ENCODE peak calls at places on chromosomes 11 and 22, in six cellular contexts. One of them, this sample, is unnamed.

GRCh38 chr11:73693877-73694525 is 47.6 kb downstream of the PLEKHB1 start:
- DNase-seq in BJ: no peak
- DNase-seq in tibial artery: no peak
- DNase-seq in cardiac fibroblast: no peak
- DNase-seq in endothelial cell: no peak
- DNase-seq in fibroblast of lung: no peak
- DNase-seq in this sample: no peak

GRCh38 chr22:40534379-40535188 is 101.9 kb downstream of the MRTFA start:
- DNase-seq in BJ: no peak
- DNase-seq in tibial artery: no peak
- DNase-seq in cardiac fibroblast: peak
- DNase-seq in endothelial cell: no peak
- DNase-seq in fibroblast of lung: peak
- DNase-seq in this sample: peak

GRCh38 chr11:85307381-85307780 is 319.8 kb downstream of the DLG2 start:
- DNase-seq in BJ: no peak
- DNase-seq in tibial artery: no peak
- DNase-seq in cardiac fibroblast: no peak
- DNase-seq in endothelial cell: no peak
- DNase-seq in fibroblast of lung: peak
- DNase-seq in this sample: no peak

GRCh38 chr22:23431337-23432072 is 148.6 kb downstream of the IGLL1 start:
- DNase-seq in BJ: no peak
- DNase-seq in tibial artery: no peak
- DNase-seq in cardiac fibroblast: no peak
- DNase-seq in endothelial cell: no peak
- DNase-seq in fibroblast of lung: no peak
- DNase-seq in this sample: peak

GRCh38 chr11:128476729-128477128 is 110.6 kb downstream of the ETS1 start:
- DNase-seq in BJ: no peak
- DNase-seq in tibial artery: no peak
- DNase-seq in cardiac fibroblast: no peak
- DNase-seq in endothelial cell: no peak
- DNase-seq in fibroblast of lung: peak
- DNase-seq in this sample: peak

GRCh38 chr11:44556735-44557409 is 8.6 kb upstream of the CD82 start:
- DNase-seq in BJ: no peak
- DNase-seq in tibial artery: peak
- DNase-seq in cardiac fibroblast: peak
- DNase-seq in endothelial cell: peak
- DNase-seq in fibroblast of lung: peak
- DNase-seq in this sample: peak

GRCh38 chr22:29559853-29560252 is 6.3 kb upstream of the THOC5 start:
- DNase-seq in BJ: no peak
- DNase-seq in tibial artery: no peak
- DNase-seq in cardiac fibroblast: no peak
- DNase-seq in endothelial cell: no peak
- DNase-seq in fibroblast of lung: no peak
- DNase-seq in this sample: no peak

GRCh38 chr11:43998308-43998707 is 49.5 kb upstream of the ACCSL start:
- DNase-seq in BJ: no peak
- DNase-seq in tibial artery: peak
- DNase-seq in cardiac fibroblast: no peak
- DNase-seq in endothelial cell: no peak
- DNase-seq in fibroblast of lung: no peak
- DNase-seq in this sample: no peak

GRCh38 chr11:19714387-19715363 is 2.0 kb downstream of the NAV2 start:
- DNase-seq in BJ: peak
- DNase-seq in tibial artery: peak
- DNase-seq in cardiac fibroblast: peak
- DNase-seq in endothelial cell: no peak
- DNase-seq in fibroblast of lung: peak
- DNase-seq in this sample: peak

GRCh38 chr22:39090426-39091064 is 6.5 kb upstream of the APOBEC3H start:
- DNase-seq in BJ: no peak
- DNase-seq in tibial artery: no peak
- DNase-seq in cardiac fibroblast: no peak
- DNase-seq in endothelial cell: no peak
- DNase-seq in fibroblast of lung: no peak
- DNase-seq in this sample: no peak

GRCh38 chr11:57425565-57426438 is 1.1 kb downstream of the SLC43A3 start:
- DNase-seq in BJ: no peak
- DNase-seq in tibial artery: peak
- DNase-seq in cardiac fibroblast: peak
- DNase-seq in endothelial cell: no peak
- DNase-seq in fibroblast of lung: peak
- DNase-seq in this sample: no peak

GRCh38 chr22:46117206-46118199 is 32.8 kb upstream of the PPARA start:
- DNase-seq in BJ: no peak
- DNase-seq in tibial artery: no peak
- DNase-seq in cardiac fibroblast: peak
- DNase-seq in endothelial cell: no peak
- DNase-seq in fibroblast of lung: no peak
- DNase-seq in this sample: no peak

GRCh38 chr11:71080239-71081097 is 171.9 kb downstream of the SHANK2 start:
- DNase-seq in BJ: no peak
- DNase-seq in tibial artery: no peak
- DNase-seq in cardiac fibroblast: peak
- DNase-seq in endothelial cell: peak
- DNase-seq in fibroblast of lung: peak
- DNase-seq in this sample: peak

GRCh38 chr11:73189315-73189714 is 28.8 kb upstream of the P2RY2 start:
- DNase-seq in BJ: no peak
- DNase-seq in tibial artery: peak
- DNase-seq in cardiac fibroblast: no peak
- DNase-seq in endothelial cell: no peak
- DNase-seq in fibroblast of lung: no peak
- DNase-seq in this sample: no peak

GRCh38 chr11:69443968-69444364 is 37.5 kb upstream of the LINC01488 start:
- DNase-seq in BJ: no peak
- DNase-seq in tibial artery: peak
- DNase-seq in cardiac fibroblast: peak
- DNase-seq in endothelial cell: peak
- DNase-seq in fibroblast of lung: peak
- DNase-seq in this sample: peak

GRCh38 chr22:24450600-24450999 is 23.2 kb downstream of the ADORA2A start:
- DNase-seq in BJ: no peak
- DNase-seq in tibial artery: peak
- DNase-seq in cardiac fibroblast: no peak
- DNase-seq in endothelial cell: no peak
- DNase-seq in fibroblast of lung: no peak
- DNase-seq in this sample: no peak

GRCh38 chr22:49536571-49537131 is 291.0 kb downstream of the BRD1 start:
- DNase-seq in BJ: no peak
- DNase-seq in tibial artery: peak
- DNase-seq in cardiac fibroblast: no peak
- DNase-seq in endothelial cell: peak
- DNase-seq in fibroblast of lung: no peak
- DNase-seq in this sample: no peak

GRCh38 chr11:9396310-9396709 is 11.9 kb downstream of the IPO7 start:
- DNase-seq in BJ: no peak
- DNase-seq in tibial artery: no peak
- DNase-seq in cardiac fibroblast: no peak
- DNase-seq in endothelial cell: no peak
- DNase-seq in fibroblast of lung: peak
- DNase-seq in this sample: no peak

GRCh38 chr22:26172389-26172990 is 3.2 kb downstream of the SEZ6L start:
- DNase-seq in BJ: no peak
- DNase-seq in tibial artery: no peak
- DNase-seq in cardiac fibroblast: peak
- DNase-seq in endothelial cell: peak
- DNase-seq in fibroblast of lung: peak
- DNase-seq in this sample: peak

GRCh38 chr11:86735462-86736302 is 63.3 kb upstream of the ME3 start:
- DNase-seq in BJ: no peak
- DNase-seq in tibial artery: no peak
- DNase-seq in cardiac fibroblast: peak
- DNase-seq in endothelial cell: no peak
- DNase-seq in fibroblast of lung: peak
- DNase-seq in this sample: peak

GRCh38 chr11:133228406-133229330 is 303.6 kb downstream of the OPCML start:
- DNase-seq in BJ: no peak
- DNase-seq in tibial artery: no peak
- DNase-seq in cardiac fibroblast: no peak
- DNase-seq in endothelial cell: peak
- DNase-seq in fibroblast of lung: no peak
- DNase-seq in this sample: no peak

GRCh38 chr11:74546752-74547151 is 45.6 kb upstream of the POLD3 start:
- DNase-seq in BJ: no peak
- DNase-seq in tibial artery: no peak
- DNase-seq in cardiac fibroblast: no peak
- DNase-seq in endothelial cell: no peak
- DNase-seq in fibroblast of lung: no peak
- DNase-seq in this sample: no peak

GRCh38 chr11:5891216-5891800 is 1.7 kb upstream of the OR52E5 start:
- DNase-seq in BJ: no peak
- DNase-seq in tibial artery: no peak
- DNase-seq in cardiac fibroblast: peak
- DNase-seq in endothelial cell: no peak
- DNase-seq in fibroblast of lung: peak
- DNase-seq in this sample: peak

GRCh38 chr11:58562375-58562800 is 13.3 kb downstream of the LPXN start:
- DNase-seq in BJ: no peak
- DNase-seq in tibial artery: no peak
- DNase-seq in cardiac fibroblast: no peak
- DNase-seq in endothelial cell: no peak
- DNase-seq in fibroblast of lung: no peak
- DNase-seq in this sample: peak

GRCh38 chr11:3167143-3168119 is 2.3 kb upstream of the OSBPL5 start:
- DNase-seq in BJ: no peak
- DNase-seq in tibial artery: peak
- DNase-seq in cardiac fibroblast: no peak
- DNase-seq in endothelial cell: no peak
- DNase-seq in fibroblast of lung: no peak
- DNase-seq in this sample: no peak

GRCh38 chr11:15705886-15706285 is 591.2 kb downstream of the INSC start:
- DNase-seq in BJ: no peak
- DNase-seq in tibial artery: no peak
- DNase-seq in cardiac fibroblast: no peak
- DNase-seq in endothelial cell: no peak
- DNase-seq in fibroblast of lung: no peak
- DNase-seq in this sample: no peak

GRCh38 chr11:3824714-3825472 is 15.9 kb downstream of the RHOG start:
- DNase-seq in BJ: no peak
- DNase-seq in tibial artery: peak
- DNase-seq in cardiac fibroblast: peak
- DNase-seq in endothelial cell: peak
- DNase-seq in fibroblast of lung: peak
- DNase-seq in this sample: peak

DNA sequence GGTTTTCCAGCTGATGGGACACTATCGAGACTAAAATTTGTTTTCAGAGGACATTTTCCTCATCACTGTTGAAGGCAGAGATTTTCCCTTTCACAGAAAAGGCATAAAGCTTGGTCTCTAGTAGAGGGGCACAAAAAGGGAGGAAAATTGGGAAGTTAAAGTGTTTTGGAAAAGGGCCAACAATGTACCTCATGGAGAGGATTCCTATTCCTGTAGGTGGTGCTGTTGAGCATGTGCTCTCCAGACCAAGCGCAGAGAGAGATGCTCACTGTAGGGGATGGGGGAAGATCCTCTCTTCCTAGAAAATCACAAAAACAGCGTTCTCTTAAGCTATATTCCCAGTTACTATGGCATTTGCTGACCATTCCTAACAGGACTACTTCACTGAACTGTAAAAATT is 44.9 kb downstream of the OR4C46 start:
- DNase-seq in BJ: no peak
- DNase-seq in tibial artery: no peak
- DNase-seq in cardiac fibroblast: peak
- DNase-seq in endothelial cell: no peak
- DNase-seq in fibroblast of lung: no peak
- DNase-seq in this sample: no peak
- TF ChIP-seq CTCF in BJ: no peak
- TF ChIP-seq CTCF in tibial artery: no peak
- TF ChIP-seq CTCF in cardiac fibroblast: no peak
- TF ChIP-seq CTCF in endothelial cell: no peak
- TF ChIP-seq CTCF in fibroblast of lung: no peak
- TF ChIP-seq CTCF in this sample: peak

GRCh38 chr11:121249039-121249663 is 43.4 kb upstream of the SC5D start:
- DNase-seq in BJ: peak
- DNase-seq in tibial artery: no peak
- DNase-seq in cardiac fibroblast: peak
- DNase-seq in endothelial cell: no peak
- DNase-seq in fibroblast of lung: peak
- DNase-seq in this sample: peak
- TF ChIP-seq CTCF in BJ: peak
- TF ChIP-seq CTCF in tibial artery: peak
- TF ChIP-seq CTCF in cardiac fibroblast: peak
- TF ChIP-seq CTCF in endothelial cell: peak
- TF ChIP-seq CTCF in fibroblast of lung: peak
- TF ChIP-seq CTCF in this sample: peak

DNA sequence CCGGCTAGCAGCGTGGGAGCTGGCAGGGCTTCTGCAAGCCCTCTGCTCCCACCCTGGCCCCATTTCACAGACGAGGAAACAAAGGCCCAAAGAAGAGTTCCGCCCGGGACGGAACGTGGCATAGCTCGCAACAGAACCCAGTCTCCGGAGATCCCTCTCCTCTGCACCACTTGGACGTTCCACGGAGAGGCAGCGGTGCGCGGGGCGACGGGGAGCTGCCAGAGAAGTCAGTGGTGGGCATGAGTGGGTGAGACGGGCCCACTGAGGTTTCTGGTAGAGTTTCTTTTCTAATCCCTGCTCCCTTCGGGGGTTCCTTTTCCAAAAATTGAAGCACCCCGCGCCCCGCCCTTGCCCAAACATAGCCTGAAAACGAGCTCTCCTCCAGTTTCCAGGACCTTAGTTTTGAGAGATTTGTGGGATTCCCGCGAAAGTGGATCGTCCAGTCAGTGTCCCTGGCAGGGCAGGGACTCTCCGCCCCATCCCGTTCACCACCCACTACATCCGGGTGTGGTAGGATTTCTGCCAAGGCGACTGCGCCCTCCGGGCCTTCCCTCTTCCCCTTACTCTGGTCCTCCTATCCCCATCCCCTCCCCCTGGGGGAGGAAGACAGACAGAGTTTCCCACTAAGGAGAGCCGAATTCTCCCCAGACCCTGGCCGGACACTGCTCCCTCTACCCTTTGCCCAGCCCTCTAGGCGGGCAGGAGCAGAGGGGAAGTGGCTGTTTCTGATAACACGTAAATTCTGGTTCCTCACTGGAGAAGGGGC is 764 bp upstream of the NECTIN1 start:
- DNase-seq in BJ: peak
- DNase-seq in tibial artery: peak
- DNase-seq in cardiac fibroblast: peak
- DNase-seq in endothelial cell: no peak
- DNase-seq in fibroblast of lung: peak
- DNase-seq in this sample: peak
- TF ChIP-seq CTCF in BJ: peak
- TF ChIP-seq CTCF in tibial artery: no peak
- TF ChIP-seq CTCF in cardiac fibroblast: no peak
- TF ChIP-seq CTCF in endothelial cell: peak
- TF ChIP-seq CTCF in fibroblast of lung: no peak
- TF ChIP-seq CTCF in this sample: no peak

DNA sequence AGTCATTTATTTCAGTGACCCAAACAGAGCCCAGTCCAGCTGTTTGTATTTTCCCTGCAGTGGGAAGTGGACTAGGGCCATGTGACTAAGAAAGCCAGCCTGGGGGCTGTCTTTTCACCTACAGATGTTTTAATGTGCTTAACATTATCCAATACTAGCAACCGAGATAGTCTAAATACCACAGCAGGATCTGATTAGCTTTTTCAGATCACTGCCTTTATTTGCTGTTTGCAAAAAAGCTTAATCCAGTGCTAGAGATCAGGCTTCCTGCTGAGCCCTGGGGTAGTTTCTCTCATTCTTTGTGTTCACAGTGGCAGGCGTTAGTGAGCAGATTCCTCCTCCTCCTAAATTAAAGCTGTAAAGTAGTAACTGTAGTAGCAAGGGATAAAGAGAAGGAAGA is 35.0 kb downstream of the ZC3H12C start:
- DNase-seq in BJ: peak
- DNase-seq in tibial artery: no peak
- DNase-seq in cardiac fibroblast: peak
- DNase-seq in endothelial cell: no peak
- DNase-seq in fibroblast of lung: peak
- DNase-seq in this sample: peak
- TF ChIP-seq CTCF in BJ: no peak
- TF ChIP-seq CTCF in tibial artery: no peak
- TF ChIP-seq CTCF in cardiac fibroblast: no peak
- TF ChIP-seq CTCF in endothelial cell: no peak
- TF ChIP-seq CTCF in fibroblast of lung: no peak
- TF ChIP-seq CTCF in this sample: no peak

This sample was measured in choroid plexus epithelial cell.